ENCODE peak calls at places on chromosomes 5 and 9, in four cellular contexts. One of them, this sample, is unnamed.

GRCh38 chr5:176356179-176356566 is 5.4 kb downstream of the KIAA1191 start:
- DNase-seq in GM12878: no peak
- DNase-seq in HepG2: no peak
- DNase-seq in K562: no peak
- DNase-seq in this sample: no peak

GRCh38 chr5:5315068-5315835 is 107.2 kb upstream of the ICE1 start:
- DNase-seq in HepG2: no peak
- DNase-seq in GM12878: no peak
- DNase-seq in K562: no peak
- DNase-seq in this sample: no peak

GRCh38 chr9:34991833-34992375 is 2.4 kb downstream of the DNAJB5 start:
- DNase-seq in HepG2: peak; percentile 34
- DNase-seq in GM12878: no peak
- DNase-seq in K562: peak; percentile 49
- DNase-seq in this sample: no peak

GRCh38 chr5:149759563-149759962 is 29.5 kb downstream of the PPARGC1B start:
- DNase-seq in K562: no peak
- DNase-seq in GM12878: no peak
- DNase-seq in HepG2: no peak
- DNase-seq in this sample: no peak

GRCh38 chr5:1436036-1436435 is 9.2 kb downstream of the SLC6A3 start:
- DNase-seq in HepG2: no peak
- DNase-seq in K562: no peak
- DNase-seq in GM12878: no peak
- DNase-seq in this sample: no peak

GRCh38 chr9:119003218-119003617 is 366.0 kb downstream of the BRINP1 start:
- DNase-seq in GM12878: no peak
- DNase-seq in K562: no peak
- DNase-seq in HepG2: no peak
- DNase-seq in this sample: no peak

GRCh38 chr5:23139338-23140171 is 286.4 kb upstream of the CDH12 start:
- DNase-seq in K562: peak; percentile 9
- DNase-seq in HepG2: peak; percentile 3
- DNase-seq in GM12878: no peak
- DNase-seq in this sample: peak; percentile 3

GRCh38 chr5:168494057-168494555 is 7.8 kb downstream of the RARS1 start:
- DNase-seq in HepG2: no peak
- DNase-seq in GM12878: no peak
- DNase-seq in K562: no peak
- DNase-seq in this sample: no peak

GRCh38 chr5:95620030-95620869 is at the start of gene GPR150:
- DNase-seq in HepG2: peak; percentile 15
- DNase-seq in K562: no peak
- DNase-seq in GM12878: no peak
- DNase-seq in this sample: peak; percentile 87

GRCh38 chr9:70413427-70413797 is 1.0 kb downstream of the KLF9 start:
- DNase-seq in K562: peak; percentile 62
- DNase-seq in HepG2: no peak
- DNase-seq in GM12878: no peak
- DNase-seq in this sample: peak; percentile 82

GRCh38 chr5:74433255-74434123 is 207.0 kb downstream of the ENC1 start:
- DNase-seq in GM12878: peak; percentile 68
- DNase-seq in HepG2: no peak
- DNase-seq in K562: no peak
- DNase-seq in this sample: no peak

GRCh38 chr9:14447103-14447502 is 133.2 kb upstream of the NFIB start:
- DNase-seq in GM12878: no peak
- DNase-seq in K562: no peak
- DNase-seq in HepG2: no peak
- DNase-seq in this sample: no peak

GRCh38 chr5:111223086-111223789 is 946 bp upstream of the CAMK4 start:
- DNase-seq in K562: no peak
- DNase-seq in GM12878: no peak
- DNase-seq in HepG2: no peak
- DNase-seq in this sample: no peak

GRCh38 chr9:33818832-33819500 is 2.0 kb downstream of the UBE2R2 start:
- DNase-seq in K562: no peak
- DNase-seq in GM12878: no peak
- DNase-seq in HepG2: no peak
- DNase-seq in this sample: peak; percentile 21

GRCh38 chr5:74543162-74543995 is 97.1 kb downstream of the ENC1 start:
- DNase-seq in HepG2: no peak
- DNase-seq in GM12878: no peak
- DNase-seq in K562: no peak
- DNase-seq in this sample: peak; percentile 15

GRCh38 chr9:113042884-113043657 is 13.5 kb downstream of the ZFP37 start:
- DNase-seq in GM12878: no peak
- DNase-seq in HepG2: no peak
- DNase-seq in K562: no peak
- DNase-seq in this sample: no peak

GRCh38 chr5:142428773-142429473 is 104.1 kb upstream of the SPRY4 start:
- DNase-seq in GM12878: no peak
- DNase-seq in HepG2: no peak
- DNase-seq in K562: no peak
- DNase-seq in this sample: no peak

GRCh38 chr5:125829349-125829748 is 593.9 kb upstream of the GRAMD2B start:
- DNase-seq in HepG2: no peak
- DNase-seq in GM12878: no peak
- DNase-seq in K562: no peak
- DNase-seq in this sample: no peak

GRCh38 chr5:127355342-127355741 is 64.7 kb downstream of the MEGF10 start:
- DNase-seq in HepG2: no peak
- DNase-seq in K562: no peak
- DNase-seq in GM12878: no peak
- DNase-seq in this sample: no peak

GRCh38 chr5:127363403-127363802 is 72.8 kb downstream of the MEGF10 start:
- DNase-seq in HepG2: no peak
- DNase-seq in K562: no peak
- DNase-seq in GM12878: no peak
- DNase-seq in this sample: no peak

GRCh38 chr5:127359502-127359901 is 68.9 kb downstream of the MEGF10 start:
- DNase-seq in GM12878: no peak
- DNase-seq in K562: no peak
- DNase-seq in HepG2: no peak
- DNase-seq in this sample: no peak

GRCh38 chr5:127358274-127358673 is 67.7 kb downstream of the MEGF10 start:
- DNase-seq in K562: no peak
- DNase-seq in GM12878: no peak
- DNase-seq in HepG2: no peak
- DNase-seq in this sample: no peak

DNA sequence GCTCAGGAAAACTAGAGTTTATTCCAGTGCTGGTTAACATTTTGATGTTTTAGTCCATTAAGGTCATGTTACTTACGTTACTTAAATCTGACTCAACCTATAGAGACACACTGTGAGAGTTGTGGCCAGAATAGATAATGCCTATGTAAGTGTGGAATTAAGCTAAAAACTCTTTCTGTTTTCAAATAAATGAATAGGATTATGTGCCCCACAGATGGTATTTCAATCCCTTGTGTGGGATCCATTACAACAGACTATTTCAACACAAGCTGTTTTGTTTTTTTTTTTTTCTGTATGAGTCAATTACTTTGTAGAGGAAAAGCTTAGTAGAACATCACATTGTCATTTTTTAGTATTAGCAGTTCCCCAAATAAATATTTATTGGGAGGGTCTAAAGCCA is 68.2 kb downstream of the MEGF10 start:
- DNase-seq in HepG2: no peak
- DNase-seq in K562: no peak
- DNase-seq in GM12878: no peak
- DNase-seq in this sample: no peak
- TF ChIP-seq CHD2 in HepG2: no peak
- TF ChIP-seq CHD2 in K562: no peak
- TF ChIP-seq CHD2 in GM12878: no peak
- TF ChIP-seq CHD2 in this sample: no peak

GRCh38 chr5:32709789-32710334 is 1.3 kb upstream of the NPR3 start:
- DNase-seq in GM12878: no peak
- DNase-seq in HepG2: peak; percentile 41
- DNase-seq in K562: peak; percentile 53
- DNase-seq in this sample: peak; percentile 71
- H3K9ac ChIP-seq in GM12878: no peak overlapping the region
- H3K9ac ChIP-seq in HepG2: no peak overlapping the region
- H3K9ac ChIP-seq in K562: peak overlapping the region; percentile 60
- H3K9ac ChIP-seq in this sample: peak overlapping the region; percentile 91

DNA sequence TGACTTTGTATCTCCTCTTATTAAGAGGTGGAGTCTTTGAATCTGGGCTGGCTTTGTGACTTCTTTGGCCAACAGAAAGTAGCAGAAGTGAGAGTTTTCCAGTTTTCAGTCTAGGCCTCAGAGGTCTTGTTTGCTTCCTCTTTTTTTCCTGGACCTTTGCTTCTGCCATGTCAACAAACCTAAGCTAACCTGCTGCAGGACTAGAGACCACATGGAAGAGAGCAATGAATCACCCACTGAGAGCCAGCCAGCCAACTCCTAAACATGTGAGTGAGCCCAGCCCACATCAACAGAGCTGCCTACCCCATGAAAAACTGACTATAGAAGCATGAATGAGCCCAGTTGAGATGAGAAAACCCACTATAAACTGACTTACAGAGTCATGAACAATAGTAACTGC is 29.9 kb downstream of the MRPL22 start:
- DNase-seq in GM12878: no peak
- DNase-seq in HepG2: peak; percentile 81
- DNase-seq in K562: no peak
- DNase-seq in this sample: no peak
- TF ChIP-seq FOXM1 in GM12878: no peak
- TF ChIP-seq FOXM1 in HepG2: no peak
- TF ChIP-seq FOXM1 in K562: no peak
- TF ChIP-seq FOXM1 in this sample: no peak

GRCh38 chr9:106060885-106061284 is 366.5 kb downstream of the TMEM38B start:
- DNase-seq in HepG2: no peak
- DNase-seq in K562: no peak
- DNase-seq in GM12878: no peak
- DNase-seq in this sample: no peak

GRCh38 chr9:106059886-106060285 is 365.5 kb downstream of the TMEM38B start:
- DNase-seq in K562: no peak
- DNase-seq in HepG2: no peak
- DNase-seq in GM12878: no peak
- DNase-seq in this sample: no peak

GRCh38 chr9:106065579-106066214 is 371.4 kb downstream of the TMEM38B start:
- DNase-seq in K562: no peak
- DNase-seq in HepG2: no peak
- DNase-seq in GM12878: no peak
- DNase-seq in this sample: no peak

GRCh38 chr9:106058460-106058859 is 364.1 kb downstream of the TMEM38B start:
- DNase-seq in HepG2: no peak
- DNase-seq in K562: no peak
- DNase-seq in GM12878: no peak
- DNase-seq in this sample: no peak

DNA sequence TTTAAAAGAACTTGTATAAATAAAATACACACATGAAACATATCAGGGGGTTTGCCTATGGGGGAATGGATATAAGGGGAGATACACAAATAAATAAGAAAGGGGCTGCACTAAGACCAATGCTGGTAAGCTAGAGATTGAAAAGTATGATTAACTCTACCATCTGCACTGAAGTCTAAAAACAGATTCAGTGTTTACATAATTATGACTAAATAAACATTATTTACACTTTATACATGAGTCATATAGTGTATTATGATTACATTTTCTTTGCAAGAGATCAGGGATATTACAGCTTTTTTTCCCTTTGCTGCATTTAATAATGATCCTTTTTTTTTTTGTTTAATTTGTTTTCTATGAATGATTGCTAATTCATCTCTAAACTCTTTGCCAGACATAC is 367.9 kb downstream of the TMEM38B start:
- DNase-seq in HepG2: no peak
- DNase-seq in GM12878: no peak
- DNase-seq in K562: no peak
- DNase-seq in this sample: no peak
- TF ChIP-seq CHD2 in HepG2: no peak
- TF ChIP-seq CHD2 in GM12878: no peak
- TF ChIP-seq CHD2 in K562: no peak
- TF ChIP-seq CHD2 in this sample: no peak

DNA sequence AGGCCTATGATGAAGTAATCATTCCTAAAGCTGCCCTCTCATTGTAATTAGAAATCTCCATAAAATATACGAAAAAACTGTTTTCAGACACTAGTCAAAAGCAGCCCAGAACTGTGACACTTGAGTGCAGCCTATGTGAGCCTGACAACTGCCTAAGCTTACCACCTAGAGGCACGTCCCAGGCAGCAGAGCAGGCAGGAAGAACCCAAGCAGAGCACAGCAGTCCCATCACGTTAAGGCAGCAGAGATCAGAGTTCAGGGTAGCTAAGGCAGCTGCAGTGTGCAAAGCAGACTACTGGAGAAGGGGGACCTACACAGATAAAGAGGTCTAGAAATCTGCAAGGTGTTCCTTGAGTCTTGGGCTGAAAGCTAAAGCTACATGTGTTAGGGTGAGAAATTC is 46.4 kb downstream of the GOLPH3 start:
- DNase-seq in K562: no peak
- DNase-seq in GM12878: no peak
- DNase-seq in HepG2: no peak
- DNase-seq in this sample: no peak
- H3K9ac ChIP-seq in K562: no peak overlapping the region
- H3K9ac ChIP-seq in GM12878: no peak overlapping the region
- H3K9ac ChIP-seq in HepG2: no peak overlapping the region
- H3K9ac ChIP-seq in this sample: no peak overlapping the region

GRCh38 chr9:76927540-76928240 is 21.8 kb upstream of the PRUNE2 start:
- DNase-seq in GM12878: no peak
- DNase-seq in K562: no peak
- DNase-seq in HepG2: no peak
- DNase-seq in this sample: no peak

GRCh38 chr9:76926846-76927245 is 20.9 kb upstream of the PRUNE2 start:
- DNase-seq in HepG2: no peak
- DNase-seq in K562: no peak
- DNase-seq in GM12878: no peak
- DNase-seq in this sample: no peak

GRCh38 chr9:76921161-76921560 is 15.2 kb upstream of the PRUNE2 start:
- DNase-seq in GM12878: no peak
- DNase-seq in HepG2: no peak
- DNase-seq in K562: no peak
- DNase-seq in this sample: no peak

GRCh38 chr9:76926324-76926731 is 20.4 kb upstream of the PRUNE2 start:
- DNase-seq in K562: no peak
- DNase-seq in HepG2: no peak
- DNase-seq in GM12878: no peak
- DNase-seq in this sample: no peak
- TF ChIP-seq FOXM1 in K562: no peak
- TF ChIP-seq FOXM1 in HepG2: no peak
- TF ChIP-seq FOXM1 in GM12878: no peak
- TF ChIP-seq FOXM1 in this sample: no peak

GRCh38 chr5:117681855-117682254 is 1107.2 kb upstream of the SEMA6A start:
- DNase-seq in GM12878: no peak
- DNase-seq in HepG2: no peak
- DNase-seq in K562: no peak
- DNase-seq in this sample: peak; percentile 21
- TF ChIP-seq CHD2 in GM12878: no peak
- TF ChIP-seq CHD2 in HepG2: no peak
- TF ChIP-seq CHD2 in K562: no peak
- TF ChIP-seq CHD2 in this sample: no peak

This sample was measured in SK-N-SH.